ENCODE peak calls at places on chromosomes 16 and 17, in ten cellular contexts. One of them, this sample, is unnamed.
A peak's percentile ranks its signal among the peaks of the same experiment; 100 is the strongest.

GRCh38 chr17:39716073-39716818 is 14.1 kb downstream of the MIEN1 start:
- DNase-seq in CD4-positive, alpha-beta T cell: no peak
- DNase-seq in heart right ventricle: no peak
- DNase-seq in activated B cell treated with CpG ODN at 0.5 μM for 24 hours: no peak
- DNase-seq in RWPE1: no peak
- DNase-seq in neural progenitor cell: no peak
- DNase-seq in omental fat pad: no peak
- DNase-seq in prostate gland: no peak
- DNase-seq in body of pancreas: no peak
- DNase-seq in cardiac fibroblast: no peak
- DNase-seq in this sample: no peak

GRCh38 chr17:70609566-70609965 is 440.2 kb downstream of the KCNJ2 start:
- DNase-seq in CD4-positive, alpha-beta T cell: no peak
- DNase-seq in heart right ventricle: no peak
- DNase-seq in activated B cell treated with CpG ODN at 0.5 μM for 24 hours: no peak
- DNase-seq in RWPE1: no peak
- DNase-seq in neural progenitor cell: no peak
- DNase-seq in omental fat pad: no peak
- DNase-seq in prostate gland: no peak
- DNase-seq in body of pancreas: no peak
- DNase-seq in cardiac fibroblast: no peak
- DNase-seq in this sample: no peak

GRCh38 chr16:81581107-81581506 is 136.5 kb downstream of the CMIP start:
- DNase-seq in CD4-positive, alpha-beta T cell: no peak
- DNase-seq in heart right ventricle: no peak
- DNase-seq in activated B cell treated with CpG ODN at 0.5 μM for 24 hours: no peak
- DNase-seq in RWPE1: peak; percentile 95
- DNase-seq in neural progenitor cell: no peak
- DNase-seq in omental fat pad: no peak
- DNase-seq in prostate gland: peak; percentile 93
- DNase-seq in body of pancreas: no peak
- DNase-seq in cardiac fibroblast: peak; percentile 36
- DNase-seq in this sample: no peak

GRCh38 chr16:51500306-51500705 is 349.2 kb upstream of the SALL1 start:
- DNase-seq in CD4-positive, alpha-beta T cell: no peak
- DNase-seq in heart right ventricle: no peak
- DNase-seq in activated B cell treated with CpG ODN at 0.5 μM for 24 hours: no peak
- DNase-seq in RWPE1: peak; percentile 16
- DNase-seq in neural progenitor cell: no peak
- DNase-seq in omental fat pad: no peak
- DNase-seq in prostate gland: no peak
- DNase-seq in body of pancreas: no peak
- DNase-seq in cardiac fibroblast: peak; percentile 28
- DNase-seq in this sample: no peak

GRCh38 chr16:64094170-64094960 is 1027.5 kb downstream of the CDH11 start:
- DNase-seq in CD4-positive, alpha-beta T cell: no peak
- DNase-seq in heart right ventricle: no peak
- DNase-seq in activated B cell treated with CpG ODN at 0.5 μM for 24 hours: no peak
- DNase-seq in RWPE1: no peak
- DNase-seq in neural progenitor cell: peak; percentile 58
- DNase-seq in omental fat pad: no peak
- DNase-seq in prostate gland: no peak
- DNase-seq in body of pancreas: no peak
- DNase-seq in cardiac fibroblast: peak; percentile 66
- DNase-seq in this sample: no peak

GRCh38 chr17:67411396-67411795 is 34.3 kb downstream of the PITPNC1 start:
- DNase-seq in CD4-positive, alpha-beta T cell: no peak
- DNase-seq in heart right ventricle: no peak
- DNase-seq in activated B cell treated with CpG ODN at 0.5 μM for 24 hours: no peak
- DNase-seq in RWPE1: no peak
- DNase-seq in neural progenitor cell: no peak
- DNase-seq in omental fat pad: no peak
- DNase-seq in prostate gland: no peak
- DNase-seq in body of pancreas: no peak
- DNase-seq in cardiac fibroblast: no peak
- DNase-seq in this sample: no peak

GRCh38 chr17:44193326-44194084 is 6.2 kb downstream of the ATXN7L3 start:
- DNase-seq in CD4-positive, alpha-beta T cell: no peak
- DNase-seq in heart right ventricle: no peak
- DNase-seq in activated B cell treated with CpG ODN at 0.5 μM for 24 hours: no peak
- DNase-seq in RWPE1: no peak
- DNase-seq in neural progenitor cell: no peak
- DNase-seq in omental fat pad: no peak
- DNase-seq in prostate gland: no peak
- DNase-seq in body of pancreas: no peak
- DNase-seq in cardiac fibroblast: no peak
- DNase-seq in this sample: no peak

GRCh38 chr17:75428775-75429469 is 23.4 kb upstream of the GRB2 start:
- DNase-seq in CD4-positive, alpha-beta T cell: no peak
- DNase-seq in heart right ventricle: peak; percentile 15
- DNase-seq in activated B cell treated with CpG ODN at 0.5 μM for 24 hours: no peak
- DNase-seq in RWPE1: peak; percentile 62
- DNase-seq in neural progenitor cell: no peak
- DNase-seq in omental fat pad: no peak
- DNase-seq in prostate gland: no peak
- DNase-seq in body of pancreas: no peak
- DNase-seq in cardiac fibroblast: peak; percentile 84
- DNase-seq in this sample: no peak

GRCh38 chr17:15263206-15263579 is 1.9 kb downstream of the PMP22 start:
- DNase-seq in CD4-positive, alpha-beta T cell: no peak
- DNase-seq in heart right ventricle: peak; percentile 91
- DNase-seq in activated B cell treated with CpG ODN at 0.5 μM for 24 hours: no peak
- DNase-seq in RWPE1: no peak
- DNase-seq in neural progenitor cell: peak; percentile 73
- DNase-seq in omental fat pad: peak; percentile 47
- DNase-seq in prostate gland: peak; percentile 12
- DNase-seq in body of pancreas: peak; percentile 61
- DNase-seq in cardiac fibroblast: peak; percentile 77
- DNase-seq in this sample: no peak

GRCh38 chr17:15261818-15262290 is 3.3 kb downstream of the PMP22 start:
- DNase-seq in CD4-positive, alpha-beta T cell: no peak
- DNase-seq in heart right ventricle: peak; percentile 30
- DNase-seq in activated B cell treated with CpG ODN at 0.5 μM for 24 hours: no peak
- DNase-seq in RWPE1: no peak
- DNase-seq in neural progenitor cell: peak; percentile 45
- DNase-seq in omental fat pad: no peak
- DNase-seq in prostate gland: no peak
- DNase-seq in body of pancreas: no peak
- DNase-seq in cardiac fibroblast: peak; percentile 49
- DNase-seq in this sample: no peak

GRCh38 chr17:15261063-15261817 is 3.9 kb downstream of the PMP22 start:
- DNase-seq in CD4-positive, alpha-beta T cell: no peak
- DNase-seq in heart right ventricle: peak; percentile 46
- DNase-seq in activated B cell treated with CpG ODN at 0.5 μM for 24 hours: no peak
- DNase-seq in RWPE1: no peak
- DNase-seq in neural progenitor cell: peak; percentile 85
- DNase-seq in omental fat pad: no peak
- DNase-seq in prostate gland: no peak
- DNase-seq in body of pancreas: peak; percentile 38
- DNase-seq in cardiac fibroblast: peak; percentile 65
- DNase-seq in this sample: peak; percentile 32

GRCh38 chr17:15263680-15264079 is 1.4 kb downstream of the PMP22 start:
- DNase-seq in CD4-positive, alpha-beta T cell: no peak
- DNase-seq in heart right ventricle: no peak
- DNase-seq in activated B cell treated with CpG ODN at 0.5 μM for 24 hours: no peak
- DNase-seq in RWPE1: no peak
- DNase-seq in neural progenitor cell: no peak
- DNase-seq in omental fat pad: no peak
- DNase-seq in prostate gland: no peak
- DNase-seq in body of pancreas: no peak
- DNase-seq in cardiac fibroblast: peak; percentile 13
- DNase-seq in this sample: no peak

DNA sequence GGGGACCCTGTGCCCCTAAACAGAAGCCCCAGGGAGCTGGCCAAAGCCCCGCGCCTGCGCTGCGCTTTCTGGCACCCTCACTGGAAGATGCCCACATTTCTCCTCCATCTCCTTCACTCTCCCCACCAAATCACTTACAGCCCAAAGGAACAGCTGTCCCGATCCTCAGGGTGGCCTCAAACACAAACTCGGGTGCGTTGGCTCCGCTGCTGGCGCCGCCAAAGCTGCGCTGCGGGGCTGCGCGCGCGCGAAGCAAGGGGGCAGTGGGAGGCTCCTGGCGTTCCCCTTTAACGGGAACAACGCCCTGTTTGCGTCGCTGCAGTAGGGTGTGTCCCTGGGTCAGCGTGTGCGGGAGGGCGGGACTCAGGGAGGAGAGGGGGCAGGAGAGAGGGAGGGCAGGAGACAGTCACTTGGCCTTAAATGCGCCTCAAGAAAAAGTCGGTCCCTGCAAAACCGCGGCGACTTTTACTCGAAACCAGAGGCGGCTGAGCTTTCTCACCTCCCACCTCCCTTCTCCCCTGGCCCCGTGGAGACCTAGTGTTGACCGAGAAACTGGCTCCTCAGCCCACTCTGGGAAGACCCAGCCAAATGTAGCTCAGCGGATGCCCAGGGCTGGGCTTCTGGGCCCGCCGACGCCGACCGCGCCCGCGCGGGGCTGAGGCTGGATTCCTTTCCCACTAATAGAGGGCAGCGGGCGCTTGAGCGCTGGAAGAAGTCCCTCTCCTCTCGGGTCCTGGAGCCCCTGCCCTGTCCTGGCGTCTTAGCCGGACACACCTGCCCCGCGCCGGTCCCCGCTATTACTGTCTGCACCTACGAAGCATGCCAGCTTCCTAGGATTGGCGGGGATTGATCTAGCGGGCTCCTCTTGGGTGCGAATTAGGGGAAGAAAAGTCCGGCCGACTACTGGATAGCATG is 2.6 kb downstream of the PMP22 start:
- DNase-seq in CD4-positive, alpha-beta T cell: no peak
- DNase-seq in heart right ventricle: peak; percentile 90
- DNase-seq in activated B cell treated with CpG ODN at 0.5 μM for 24 hours: no peak
- DNase-seq in RWPE1: peak; percentile 46
- DNase-seq in neural progenitor cell: peak; percentile 81
- DNase-seq in omental fat pad: peak; percentile 50
- DNase-seq in prostate gland: peak; percentile 56
- DNase-seq in body of pancreas: peak; percentile 78
- DNase-seq in cardiac fibroblast: peak; percentile 89
- DNase-seq in this sample: peak; percentile 17
- TF ChIP-seq CTCF in CD4-positive, alpha-beta T cell: no peak
- TF ChIP-seq CTCF in heart right ventricle: peak; percentile 51
- TF ChIP-seq CTCF in activated B cell treated with CpG ODN at 0.5 μM for 24 hours: no peak
- TF ChIP-seq CTCF in RWPE1: no peak
- TF ChIP-seq CTCF in neural progenitor cell: no peak
- TF ChIP-seq CTCF in omental fat pad: no peak
- TF ChIP-seq CTCF in prostate gland: peak; percentile 4
- TF ChIP-seq CTCF in body of pancreas: no peak
- TF ChIP-seq CTCF in cardiac fibroblast: peak; percentile 15
- TF ChIP-seq CTCF in this sample: no peak

DNA sequence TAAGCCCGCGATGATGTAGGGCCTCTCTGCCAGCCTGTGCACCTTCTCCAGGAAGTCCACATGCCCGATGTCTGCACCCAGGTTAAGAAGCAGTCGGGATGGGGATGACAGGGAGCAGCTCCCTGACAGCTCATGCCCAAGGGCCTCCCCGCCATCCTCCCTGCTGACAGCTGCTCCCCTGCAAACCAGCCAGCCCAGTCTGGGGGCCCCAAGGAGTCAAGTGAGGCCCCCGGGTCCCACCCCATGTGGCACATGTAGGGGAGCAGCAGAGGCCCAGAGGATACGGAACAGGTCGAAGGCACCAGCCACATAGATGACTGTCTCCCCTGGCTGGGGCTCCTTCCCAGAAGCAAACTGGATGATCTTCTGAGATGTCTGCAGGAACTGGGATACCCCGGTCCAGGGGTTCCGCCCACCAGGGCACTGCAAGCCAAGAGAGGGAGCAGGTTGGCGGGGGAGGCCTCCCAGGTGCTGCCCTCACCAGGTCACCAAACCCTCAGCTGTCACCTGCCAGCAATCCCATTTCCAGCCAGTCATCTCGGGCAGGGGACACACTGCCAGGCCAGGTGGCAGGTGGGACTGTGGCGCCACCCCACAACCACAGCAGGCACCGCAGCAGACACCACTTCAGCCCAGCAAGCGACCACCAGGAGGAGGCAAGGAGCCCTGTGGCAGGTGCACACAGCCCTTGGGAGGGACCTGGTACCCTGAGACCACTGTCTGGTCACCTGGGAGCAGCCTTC is 4.6 kb downstream of the PCYT2 start:
- DNase-seq in CD4-positive, alpha-beta T cell: no peak
- DNase-seq in heart right ventricle: peak; percentile 3
- DNase-seq in activated B cell treated with CpG ODN at 0.5 μM for 24 hours: no peak
- DNase-seq in RWPE1: no peak
- DNase-seq in neural progenitor cell: no peak
- DNase-seq in omental fat pad: no peak
- DNase-seq in prostate gland: no peak
- DNase-seq in body of pancreas: no peak
- DNase-seq in cardiac fibroblast: no peak
- DNase-seq in this sample: no peak
- TF ChIP-seq CTCF in CD4-positive, alpha-beta T cell: no peak
- TF ChIP-seq CTCF in heart right ventricle: no peak
- TF ChIP-seq CTCF in activated B cell treated with CpG ODN at 0.5 μM for 24 hours: no peak
- TF ChIP-seq CTCF in RWPE1: no peak
- TF ChIP-seq CTCF in neural progenitor cell: peak; percentile 26
- TF ChIP-seq CTCF in omental fat pad: no peak
- TF ChIP-seq CTCF in prostate gland: no peak
- TF ChIP-seq CTCF in body of pancreas: no peak
- TF ChIP-seq CTCF in cardiac fibroblast: no peak
- TF ChIP-seq CTCF in this sample: no peak

GRCh38 chr17:63094636-63095035 is 128.6 kb downstream of the TANC2 start:
- DNase-seq in CD4-positive, alpha-beta T cell: no peak
- DNase-seq in heart right ventricle: no peak
- DNase-seq in activated B cell treated with CpG ODN at 0.5 μM for 24 hours: no peak
- DNase-seq in RWPE1: no peak
- DNase-seq in neural progenitor cell: no peak
- DNase-seq in omental fat pad: no peak
- DNase-seq in prostate gland: no peak
- DNase-seq in body of pancreas: no peak
- DNase-seq in cardiac fibroblast: no peak
- DNase-seq in this sample: no peak
- TF ChIP-seq CTCF in CD4-positive, alpha-beta T cell: no peak
- TF ChIP-seq CTCF in heart right ventricle: no peak
- TF ChIP-seq CTCF in activated B cell treated with CpG ODN at 0.5 μM for 24 hours: no peak
- TF ChIP-seq CTCF in RWPE1: no peak
- TF ChIP-seq CTCF in neural progenitor cell: no peak
- TF ChIP-seq CTCF in omental fat pad: no peak
- TF ChIP-seq CTCF in prostate gland: no peak
- TF ChIP-seq CTCF in body of pancreas: no peak
- TF ChIP-seq CTCF in cardiac fibroblast: no peak
- TF ChIP-seq CTCF in this sample: no peak

GRCh38 chr17:21215935-21216334 is 2.0 kb upstream of the TMEM11 start:
- DNase-seq in CD4-positive, alpha-beta T cell: no peak
- DNase-seq in heart right ventricle: no peak
- DNase-seq in activated B cell treated with CpG ODN at 0.5 μM for 24 hours: no peak
- DNase-seq in RWPE1: peak; percentile 31
- DNase-seq in neural progenitor cell: no peak
- DNase-seq in omental fat pad: no peak
- DNase-seq in prostate gland: no peak
- DNase-seq in body of pancreas: no peak
- DNase-seq in cardiac fibroblast: peak; percentile 52
- DNase-seq in this sample: no peak

GRCh38 chr17:21217346-21217745 is 3.4 kb upstream of the TMEM11 start:
- DNase-seq in CD4-positive, alpha-beta T cell: no peak
- DNase-seq in heart right ventricle: no peak
- DNase-seq in activated B cell treated with CpG ODN at 0.5 μM for 24 hours: no peak
- DNase-seq in RWPE1: no peak
- DNase-seq in neural progenitor cell: no peak
- DNase-seq in omental fat pad: no peak
- DNase-seq in prostate gland: no peak
- DNase-seq in body of pancreas: no peak
- DNase-seq in cardiac fibroblast: no peak
- DNase-seq in this sample: no peak

GRCh38 chr17:21218101-21218500 is 4.1 kb upstream of the TMEM11 start:
- DNase-seq in CD4-positive, alpha-beta T cell: no peak
- DNase-seq in heart right ventricle: no peak
- DNase-seq in activated B cell treated with CpG ODN at 0.5 μM for 24 hours: no peak
- DNase-seq in RWPE1: no peak
- DNase-seq in neural progenitor cell: peak; percentile 24
- DNase-seq in omental fat pad: no peak
- DNase-seq in prostate gland: no peak
- DNase-seq in body of pancreas: no peak
- DNase-seq in cardiac fibroblast: no peak
- DNase-seq in this sample: no peak

GRCh38 chr17:21214777-21215541 is 998 bp upstream of the TMEM11 start:
- DNase-seq in CD4-positive, alpha-beta T cell: no peak
- DNase-seq in heart right ventricle: peak; percentile 19
- DNase-seq in activated B cell treated with CpG ODN at 0.5 μM for 24 hours: no peak
- DNase-seq in RWPE1: peak; percentile 25
- DNase-seq in neural progenitor cell: peak; percentile 72
- DNase-seq in omental fat pad: no peak
- DNase-seq in prostate gland: no peak
- DNase-seq in body of pancreas: no peak
- DNase-seq in cardiac fibroblast: no peak
- DNase-seq in this sample: no peak

GRCh38 chr17:21218831-21219380 is 4.9 kb upstream of the TMEM11 start:
- DNase-seq in CD4-positive, alpha-beta T cell: no peak
- DNase-seq in heart right ventricle: no peak
- DNase-seq in activated B cell treated with CpG ODN at 0.5 μM for 24 hours: no peak
- DNase-seq in RWPE1: no peak
- DNase-seq in neural progenitor cell: no peak
- DNase-seq in omental fat pad: no peak
- DNase-seq in prostate gland: no peak
- DNase-seq in body of pancreas: no peak
- DNase-seq in cardiac fibroblast: no peak
- DNase-seq in this sample: no peak
- TF ChIP-seq CTCF in CD4-positive, alpha-beta T cell: no peak
- TF ChIP-seq CTCF in heart right ventricle: no peak
- TF ChIP-seq CTCF in activated B cell treated with CpG ODN at 0.5 μM for 24 hours: no peak
- TF ChIP-seq CTCF in RWPE1: no peak
- TF ChIP-seq CTCF in neural progenitor cell: no peak
- TF ChIP-seq CTCF in omental fat pad: no peak
- TF ChIP-seq CTCF in prostate gland: no peak
- TF ChIP-seq CTCF in body of pancreas: no peak
- TF ChIP-seq CTCF in cardiac fibroblast: no peak
- TF ChIP-seq CTCF in this sample: no peak

This sample was measured in progenitor cell of endocrine pancreas.